ENCODE peak calls at places on chromosomes 2 and 18, in eight cellular contexts. H is dorsolateral prefrontal cortex, S is GM20000, B is kidney epithelial cell, E is sigmoid colon, J is endothelial cell, V is WTC11, F is left lung. T is an unnamed sample.

GRCh38 chr2:204012081-204012653 is 75.6 kb downstream of the ICOS start:
- DNase-seq in H (no peak), S (no peak), B (no peak), E (no peak), J (no peak), V (no peak), F (no peak), T (no peak)

GRCh38 chr2:237577458-237577857 is 11.1 kb downstream of the PRLH start:
- DNase-seq in H (no peak), S (no peak), B (no peak), E (no peak), J (no peak), V (no peak), F (no peak), T (no peak)

GRCh38 chr18:55642191-55642590 is 54.2 kb upstream of the TCF4 start:
- DNase-seq in H (no peak), S (no peak), B (no peak), E (no peak), J (no peak), V (no peak), F (no peak), T (no peak)

GRCh38 chr2:110106642-110107041 is 9.0 kb downstream of the MALL start:
- DNase-seq in H (no peak), S (no peak), B (no peak), E (no peak), J (no peak), V (no peak), F (no peak), T (no peak)

GRCh38 chr2:171310889-171311288 is 122.9 kb downstream of the METTL8 start:
- DNase-seq in H (no peak), S (no peak), B (no peak), E (no peak), J (no peak), V (no peak), F (no peak), T (no peak)

GRCh38 chr2:208142255-208142924 is 3.6 kb downstream of the CRYGB start:
- DNase-seq in H (no peak), S (no peak), B (no peak), E (no peak), J (no peak), V (no peak), F (no peak), T (no peak)

GRCh38 chr18:23662309-23663263 is at the start of gene ANKRD29:
- DNase-seq in H (peak; percentile 47), S (peak; percentile 66), B (no peak), E (peak; percentile 63), J (peak; percentile 29), V (peak; percentile 69), F (peak; percentile 37), T (peak; percentile 61)

GRCh38 chr2:127662937-127663565 is 12.3 kb downstream of the LIMS2 start:
- DNase-seq in H (no peak), S (no peak), B (no peak), E (peak; percentile 74), J (no peak), V (no peak), F (no peak), T (no peak)

GRCh38 chr18:37405229-37405628 is 160.4 kb downstream of the CELF4 start:
- DNase-seq in H (no peak), S (no peak), B (no peak), E (no peak), J (no peak), V (no peak), F (no peak), T (no peak)

GRCh38 chr2:63814114-63814513 is 27.6 kb upstream of the UGP2 start:
- DNase-seq in H (no peak), S (no peak), B (no peak), E (no peak), J (no peak), V (no peak), F (no peak), T (no peak)

GRCh38 chr2:128734521-128735295 is 416.0 kb upstream of the HS6ST1 start:
- DNase-seq in H (no peak), S (no peak), B (no peak), E (no peak), J (no peak), V (peak; percentile 52), F (peak; percentile 64), T (peak; percentile 46)

GRCh38 chr2:11582526-11583202 is 48.8 kb downstream of the GREB1 start:
- DNase-seq in H (peak; percentile 72), S (peak; percentile 68), B (no peak), E (peak; percentile 77), J (peak; percentile 88), V (peak; percentile 84), F (no peak), T (peak; percentile 80)

GRCh38 chr18:43596106-43596712 is 318.9 kb upstream of the SYT4 start:
- DNase-seq in H (no peak), S (peak; percentile 42), B (no peak), E (no peak), J (no peak), V (no peak), F (no peak), T (no peak)

GRCh38 chr18:8828300-8828699 is 122.9 kb downstream of the MTCL1 start:
- DNase-seq in H (no peak), S (no peak), B (no peak), E (no peak), J (no peak), V (no peak), F (no peak), T (no peak)

GRCh38 chr2:144234115-144234772 is 285.7 kb downstream of the ZEB2 start:
- DNase-seq in H (no peak), S (no peak), B (no peak), E (no peak), J (no peak), V (no peak), F (no peak), T (no peak)

GRCh38 chr2:240733803-240734495 is 42.3 kb downstream of the AQP12A start:
- DNase-seq in H (no peak), S (peak; percentile 54), B (no peak), E (no peak), J (peak; percentile 24), V (peak; percentile 27), F (no peak), T (peak; percentile 15)
- TF ChIP-seq CTCF in H (no peak), S (no peak), B (no peak), E (no peak), J (no peak), V (no peak), F (no peak), T (peak; percentile 28)

DNA sequence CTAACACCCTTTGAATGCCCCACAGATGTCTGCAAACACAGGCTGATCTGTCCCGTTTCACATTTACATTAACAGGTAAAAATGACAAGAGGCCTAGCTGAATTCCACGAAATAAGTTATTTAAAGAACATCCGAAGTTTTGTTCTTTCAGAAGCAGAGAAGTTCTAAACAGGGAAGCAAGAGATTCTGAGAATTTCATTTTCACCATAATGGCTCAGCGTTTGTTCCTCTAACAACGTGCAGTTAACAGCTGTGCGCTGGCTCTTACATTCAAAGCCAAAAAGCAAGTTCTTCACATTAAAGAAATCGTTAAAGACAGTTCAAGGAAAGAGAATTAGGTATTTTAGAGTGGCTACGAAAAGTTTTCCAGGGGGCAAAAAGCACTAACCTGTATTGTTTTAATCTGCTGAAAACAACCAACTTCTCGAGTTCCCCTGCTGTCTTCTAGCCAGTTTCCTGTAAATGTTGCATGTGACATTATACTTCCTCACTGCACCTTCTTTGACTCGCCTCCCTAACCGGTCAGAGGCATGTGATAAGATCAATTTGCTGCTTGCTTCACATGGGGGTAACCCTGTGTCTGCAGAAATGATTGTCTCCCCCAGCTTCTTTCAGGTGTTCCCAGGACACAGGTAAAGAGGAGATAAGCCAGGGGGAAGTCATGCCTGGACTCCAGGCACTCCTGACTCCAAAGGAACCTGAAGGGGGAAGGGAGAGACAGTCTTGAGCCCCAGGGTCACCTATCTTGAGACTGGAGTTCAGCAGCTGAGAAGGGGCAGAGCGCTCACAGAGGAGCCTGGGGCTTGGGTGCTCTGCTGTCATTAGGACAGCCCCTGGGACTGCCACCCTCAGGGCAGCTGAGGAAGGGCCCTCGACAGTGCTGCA is 36.8 kb upstream of the WIPF1 start:
- DNase-seq in H (no peak), S (peak; percentile 53), B (no peak), E (no peak), J (no peak), V (no peak), F (peak; percentile 36), T (peak; percentile 77)
- TF ChIP-seq CTCF in H (no peak), S (peak; percentile 22), B (no peak), E (no peak), J (no peak), V (no peak), F (no peak), T (no peak)

DNA sequence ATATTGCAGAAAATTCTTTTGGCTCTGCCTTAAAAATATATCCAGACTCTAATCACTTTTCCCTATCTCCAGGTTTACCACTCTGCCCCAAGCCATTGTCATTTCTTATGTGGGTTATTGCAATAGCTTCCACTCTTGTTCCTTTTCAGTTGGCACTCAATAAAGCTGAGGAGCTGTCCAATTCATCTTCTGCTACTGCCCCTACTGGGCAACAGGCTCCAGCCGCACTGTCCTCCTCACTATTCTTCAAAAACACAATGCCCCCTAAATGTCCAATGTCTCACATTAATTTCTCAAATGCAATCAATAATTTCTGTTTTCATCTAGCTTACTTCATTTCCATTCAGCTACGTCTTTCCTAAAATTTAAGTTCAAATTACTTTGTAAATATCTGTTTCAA is 1262.5 kb upstream of the CDH2 start:
- DNase-seq in H (no peak), S (no peak), B (no peak), E (no peak), J (no peak), V (no peak), F (no peak), T (no peak)
- TF ChIP-seq CTCF in H (no peak), S (no peak), B (peak; percentile 26), E (no peak), J (no peak), V (no peak), F (no peak), T (no peak)

GRCh38 chr2:27806311-27807059 is 35.0 kb downstream of the MRPL33 start:
- DNase-seq in H (no peak), S (no peak), B (no peak), E (no peak), J (no peak), V (no peak), F (no peak), T (no peak)

GRCh38 chr2:27805180-27805579 is 33.7 kb downstream of the MRPL33 start:
- DNase-seq in H (no peak), S (no peak), B (no peak), E (no peak), J (no peak), V (no peak), F (no peak), T (no peak)

GRCh38 chr2:27808984-27809383 is 37.5 kb downstream of the MRPL33 start:
- DNase-seq in H (no peak), S (no peak), B (no peak), E (no peak), J (no peak), V (no peak), F (no peak), T (no peak)

GRCh38 chr2:27808418-27808817 is 36.9 kb downstream of the MRPL33 start:
- DNase-seq in H (no peak), S (no peak), B (no peak), E (no peak), J (no peak), V (no peak), F (no peak), T (no peak)

DNA sequence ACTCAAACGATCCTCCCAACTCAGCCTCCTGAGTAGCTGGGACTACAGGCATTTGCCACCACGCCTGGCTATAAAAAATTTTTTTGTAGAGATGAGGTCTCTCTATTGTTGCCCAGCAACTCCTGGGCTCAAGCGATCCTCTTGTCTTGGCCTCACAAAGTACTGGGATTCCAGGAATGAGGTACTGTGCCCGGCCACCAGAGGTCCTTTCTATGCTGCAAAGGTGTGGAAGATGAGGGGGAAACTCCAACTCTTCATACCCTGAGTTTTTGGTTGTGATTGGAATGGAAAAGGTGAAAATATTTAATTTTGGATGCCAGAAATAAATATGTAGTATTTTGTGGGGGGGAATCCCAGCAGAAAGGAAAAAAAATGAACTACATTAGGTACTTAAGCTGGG is 36.0 kb downstream of the MRPL33 start:
- DNase-seq in H (no peak), S (no peak), B (no peak), E (no peak), J (peak; percentile 44), V (peak; percentile 45), F (no peak), T (peak; percentile 19)
- TF ChIP-seq CTCF in H (peak; percentile 32), S (no peak), B (peak; percentile 48), E (peak; percentile 42), J (peak; percentile 55), V (peak; percentile 33), F (peak; percentile 49), T (peak; percentile 33)

T was measured in activated CD8-positive, alpha-beta T cell treated with anti-CD3 and anti-CD28 coated beads for 36 hours.